ENCODE peak calls at places on chromosomes 4 and X, in four cellular contexts. I is neuronal stem cell; V is activated T-cell treated with anti-CD3 and anti-CD28 coated beads, Interleukin-2, amount 50 U/mL, for 72 hours; B is M059J. C is an unnamed sample.

GRCh38 chrX:123993326-123993725 is 31.8 kb downstream of the STAG2 start:
- DNase-seq in I (no peak), V (no peak), B (peak; percentile 95), C (no peak)

GRCh38 chrX:78024349-78025108 is 55.1 kb upstream of the PGAM4 start:
- DNase-seq in V (peak; percentile 6), B (peak; percentile 46), I (no peak), C (peak; percentile 2)

GRCh38 chrX:150405576-150405975 is 42.5 kb downstream of the MAMLD1 start:
- DNase-seq in I (no peak), B (peak; percentile 12), V (no peak), C (peak; percentile 7)

GRCh38 chrX:119853449-119853848 is 686 bp upstream of the UPF3B start:
- DNase-seq in I (no peak), B (peak; percentile 17), V (no peak), C (no peak)

GRCh38 chr4:113979157-113979972 is at the start of gene ARSJ:
- DNase-seq in B (peak; percentile 73), V (peak; percentile 19), I (peak; percentile 63), C (peak; percentile 65)

GRCh38 chr4:150546286-150546685 is 35.7 kb upstream of the MAB21L2 start:
- DNase-seq in I (peak; percentile 69), V (no peak), B (no peak), C (no peak)

GRCh38 chr4:82528074-82528473 is 33.7 kb downstream of the TMEM150C start:
- DNase-seq in I (no peak), B (no peak), V (no peak), C (no peak)

GRCh38 chr4:7260569-7260968 is 68.2 kb downstream of the SORCS2 start:
- DNase-seq in I (no peak), B (no peak), V (no peak), C (no peak)

GRCh38 chrX:139008185-139008584 is 296.7 kb upstream of the FGF13 start:
- DNase-seq in I (no peak), V (no peak), B (no peak), C (no peak)

GRCh38 chr4:121791481-121791880 is 9.6 kb upstream of the EXOSC9 start:
- DNase-seq in B (peak; percentile 81), V (no peak), I (no peak), C (no peak)